ENCODE peak calls at places on chromosomes 13 and 19, in four cellular contexts. One of them, this sample, is unnamed.

GRCh38 chr19:58085348-58085875 is 12.6 kb downstream of the ZSCAN18 start:
- DNase-seq in GM12878: no peak
- DNase-seq in K562: no peak
- DNase-seq in endothelial cell of umbilical vein: no peak
- DNase-seq in this sample: no peak

GRCh38 chr19:51203941-51204720 is 20.7 kb upstream of the CD33 start:
- DNase-seq in K562: no peak
- DNase-seq in endothelial cell of umbilical vein: peak
- DNase-seq in GM12878: no peak
- DNase-seq in this sample: no peak

GRCh38 chr19:39327990-39328705 is 7.5 kb upstream of the LRFN1 start:
- DNase-seq in endothelial cell of umbilical vein: peak
- DNase-seq in K562: peak
- DNase-seq in GM12878: no peak
- DNase-seq in this sample: peak

GRCh38 chr19:1848399-1849131 is at the start of gene REXO1:
- DNase-seq in endothelial cell of umbilical vein: peak
- DNase-seq in K562: peak
- DNase-seq in GM12878: peak
- DNase-seq in this sample: peak

GRCh38 chr13:112341976-112342735 is 34.0 kb upstream of the SPACA7 start:
- DNase-seq in endothelial cell of umbilical vein: no peak
- DNase-seq in K562: no peak
- DNase-seq in GM12878: no peak
- DNase-seq in this sample: no peak

GRCh38 chr19:4717191-4717965 is 6.3 kb downstream of the DPP9 start:
- DNase-seq in GM12878: no peak
- DNase-seq in endothelial cell of umbilical vein: peak
- DNase-seq in K562: no peak
- DNase-seq in this sample: peak

GRCh38 chr19:38003427-38004099 is 96.6 kb downstream of the SIPA1L3 start:
- DNase-seq in GM12878: peak
- DNase-seq in endothelial cell of umbilical vein: peak
- DNase-seq in K562: no peak
- DNase-seq in this sample: peak

GRCh38 chr19:11339254-11340098 is at the start of gene RAB3D:
- DNase-seq in GM12878: peak
- DNase-seq in K562: peak
- DNase-seq in endothelial cell of umbilical vein: peak
- DNase-seq in this sample: peak

GRCh38 chr13:49976314-49977258 is 20.3 kb upstream of the TRIM13 start:
- DNase-seq in GM12878: peak
- DNase-seq in endothelial cell of umbilical vein: peak
- DNase-seq in K562: peak
- DNase-seq in this sample: peak

GRCh38 chr13:37715606-37716015 is 117.0 kb upstream of the POSTN start:
- DNase-seq in K562: no peak
- DNase-seq in GM12878: no peak
- DNase-seq in endothelial cell of umbilical vein: peak
- DNase-seq in this sample: peak

GRCh38 chr13:32384702-32385101 is 43.2 kb downstream of the N4BP2L1 start:
- DNase-seq in endothelial cell of umbilical vein: no peak
- DNase-seq in GM12878: no peak
- DNase-seq in K562: no peak
- DNase-seq in this sample: no peak

GRCh38 chr19:47541507-47541906 is 26.6 kb upstream of the NAPA start:
- DNase-seq in endothelial cell of umbilical vein: no peak
- DNase-seq in GM12878: peak
- DNase-seq in K562: no peak
- DNase-seq in this sample: no peak

DNA sequence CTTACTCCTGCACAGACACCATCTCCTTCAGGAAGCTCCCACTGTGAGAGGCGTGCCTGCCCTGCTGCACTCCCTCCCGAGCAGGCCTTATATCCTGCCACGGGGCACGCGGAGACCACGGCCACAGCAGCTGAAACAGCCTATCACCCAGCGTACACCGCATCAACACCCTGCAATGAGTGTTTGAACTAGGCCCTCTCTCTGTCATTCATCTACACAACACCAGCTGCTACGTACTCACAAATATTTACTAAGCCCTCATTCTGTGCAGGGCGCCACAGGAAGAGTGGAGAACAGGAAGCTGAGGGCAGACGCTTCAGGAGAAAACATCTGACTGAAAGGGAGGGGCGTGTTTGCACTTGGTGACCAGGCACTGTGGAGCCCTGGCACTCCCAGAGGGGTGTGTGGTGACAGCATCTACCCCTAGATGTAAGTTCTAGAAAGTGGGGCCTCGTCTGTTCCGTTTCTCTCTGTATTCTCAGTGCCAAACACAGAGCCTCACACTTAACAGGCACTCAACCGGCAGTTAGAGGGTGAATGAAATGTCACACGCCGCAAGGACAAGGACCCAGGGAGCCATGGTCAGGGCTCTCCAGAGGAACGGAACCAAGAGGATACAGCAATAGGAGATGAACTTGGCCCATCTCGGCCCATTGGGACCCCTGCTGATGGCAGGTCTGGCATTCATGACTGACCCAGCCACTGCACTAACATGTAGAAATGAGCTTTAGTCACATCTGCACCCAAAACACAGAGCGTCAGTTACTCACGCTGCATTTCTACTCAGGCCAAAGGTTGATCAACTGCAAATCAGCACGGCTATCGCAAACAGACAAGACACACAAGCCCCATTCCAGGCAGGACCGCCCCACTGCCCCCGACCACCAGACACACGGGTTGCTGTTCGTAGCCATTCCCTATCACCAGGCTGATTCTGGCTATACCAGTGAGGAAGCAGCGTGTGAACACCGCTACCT is 15.7 kb downstream of the RANBP3 start:
- DNase-seq in K562: no peak
- DNase-seq in endothelial cell of umbilical vein: peak
- DNase-seq in GM12878: no peak
- DNase-seq in this sample: peak
- H2AFZ ChIP-seq in K562: no peak
- H2AFZ ChIP-seq in endothelial cell of umbilical vein: no peak
- H2AFZ ChIP-seq in GM12878: no peak
- H2AFZ ChIP-seq in this sample: peak

GRCh38 chr13:98252931-98253470 is 75.9 kb upstream of the RNF113B start:
- DNase-seq in GM12878: no peak
- DNase-seq in endothelial cell of umbilical vein: peak
- DNase-seq in K562: no peak
- DNase-seq in this sample: peak

GRCh38 chr13:98251708-98252107 is 74.6 kb upstream of the RNF113B start:
- DNase-seq in K562: no peak
- DNase-seq in endothelial cell of umbilical vein: no peak
- DNase-seq in GM12878: no peak
- DNase-seq in this sample: no peak

GRCh38 chr13:98254541-98254940 is 77.5 kb upstream of the RNF113B start:
- DNase-seq in endothelial cell of umbilical vein: no peak
- DNase-seq in GM12878: no peak
- DNase-seq in K562: no peak
- DNase-seq in this sample: peak

GRCh38 chr13:98258226-98258625 is 81.2 kb upstream of the RNF113B start:
- DNase-seq in K562: no peak
- DNase-seq in endothelial cell of umbilical vein: no peak
- DNase-seq in GM12878: no peak
- DNase-seq in this sample: no peak

DNA sequence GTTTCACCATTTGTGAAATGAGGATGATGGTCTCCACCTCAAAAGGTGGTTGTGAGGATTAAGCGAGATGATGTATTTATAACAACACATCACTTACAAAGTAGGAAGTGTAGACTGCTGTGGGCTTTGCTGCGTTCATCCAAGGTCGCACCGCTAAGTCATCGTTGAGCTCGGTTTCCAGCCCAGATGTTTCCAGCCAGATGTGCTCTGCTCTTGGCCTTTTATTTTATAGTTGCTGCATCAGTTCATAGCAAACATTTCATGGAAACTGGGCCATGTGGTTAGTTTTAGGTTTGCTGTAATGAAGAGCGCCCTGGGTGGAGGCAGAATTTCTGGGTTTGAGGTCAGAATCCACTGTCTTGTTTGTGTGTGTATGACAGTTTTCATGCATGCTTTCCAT is 76.5 kb upstream of the RNF113B start:
- DNase-seq in K562: no peak
- DNase-seq in GM12878: no peak
- DNase-seq in endothelial cell of umbilical vein: no peak
- DNase-seq in this sample: no peak
- TF ChIP-seq FOS in K562: no peak
- TF ChIP-seq FOS in GM12878: no peak
- TF ChIP-seq FOS in endothelial cell of umbilical vein: no peak
- TF ChIP-seq FOS in this sample: no peak

GRCh38 chr13:34847751-34848150 is 94.3 kb upstream of the NBEA start:
- DNase-seq in K562: no peak
- DNase-seq in GM12878: no peak
- DNase-seq in endothelial cell of umbilical vein: no peak
- DNase-seq in this sample: no peak
- H2AFZ ChIP-seq in K562: no peak
- H2AFZ ChIP-seq in GM12878: no peak
- H2AFZ ChIP-seq in endothelial cell of umbilical vein: no peak
- H2AFZ ChIP-seq in this sample: no peak

GRCh38 chr13:75908137-75908536 is 272.0 kb downstream of the LMO7 start:
- DNase-seq in endothelial cell of umbilical vein: no peak
- DNase-seq in GM12878: no peak
- DNase-seq in K562: no peak
- DNase-seq in this sample: no peak
- TF ChIP-seq FOS in endothelial cell of umbilical vein: no peak
- TF ChIP-seq FOS in GM12878: no peak
- TF ChIP-seq FOS in K562: no peak
- TF ChIP-seq FOS in this sample: no peak

DNA sequence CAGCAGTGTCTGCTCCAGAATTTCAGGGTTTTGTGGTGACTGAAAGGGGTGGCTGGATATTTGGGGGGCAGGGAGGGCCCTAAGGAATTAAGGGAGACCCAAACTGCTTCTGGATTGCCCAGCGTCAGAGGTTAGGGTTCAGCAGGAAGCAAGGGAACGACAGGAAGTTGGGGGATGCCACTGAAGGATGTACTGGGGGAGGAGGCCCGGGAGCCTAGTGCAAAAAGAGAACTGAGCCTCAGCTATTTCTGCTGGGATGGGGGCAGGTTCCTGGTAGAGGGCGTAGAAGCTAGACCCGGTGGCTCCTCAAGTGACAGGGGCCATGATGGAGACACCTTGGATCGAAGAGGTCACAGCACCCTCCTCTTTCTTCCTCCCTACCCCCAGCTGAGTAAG is 1.1 kb downstream of the CYP2S1 start:
- DNase-seq in GM12878: no peak
- DNase-seq in K562: no peak
- DNase-seq in endothelial cell of umbilical vein: no peak
- DNase-seq in this sample: no peak
- H2AFZ ChIP-seq in GM12878: no peak
- H2AFZ ChIP-seq in K562: no peak
- H2AFZ ChIP-seq in endothelial cell of umbilical vein: no peak
- H2AFZ ChIP-seq in this sample: peak

GRCh38 chr13:42703740-42704139 is 77.6 kb upstream of the FAM216B start:
- DNase-seq in endothelial cell of umbilical vein: no peak
- DNase-seq in K562: no peak
- DNase-seq in GM12878: no peak
- DNase-seq in this sample: no peak

GRCh38 chr13:42707003-42707402 is 74.4 kb upstream of the FAM216B start:
- DNase-seq in endothelial cell of umbilical vein: no peak
- DNase-seq in GM12878: no peak
- DNase-seq in K562: no peak
- DNase-seq in this sample: peak

GRCh38 chr13:42699922-42700321 is 81.5 kb upstream of the FAM216B start:
- DNase-seq in K562: no peak
- DNase-seq in endothelial cell of umbilical vein: no peak
- DNase-seq in GM12878: no peak
- DNase-seq in this sample: no peak

GRCh38 chr13:42706286-42706685 is 75.1 kb upstream of the FAM216B start:
- DNase-seq in K562: no peak
- DNase-seq in GM12878: no peak
- DNase-seq in endothelial cell of umbilical vein: no peak
- DNase-seq in this sample: no peak

DNA sequence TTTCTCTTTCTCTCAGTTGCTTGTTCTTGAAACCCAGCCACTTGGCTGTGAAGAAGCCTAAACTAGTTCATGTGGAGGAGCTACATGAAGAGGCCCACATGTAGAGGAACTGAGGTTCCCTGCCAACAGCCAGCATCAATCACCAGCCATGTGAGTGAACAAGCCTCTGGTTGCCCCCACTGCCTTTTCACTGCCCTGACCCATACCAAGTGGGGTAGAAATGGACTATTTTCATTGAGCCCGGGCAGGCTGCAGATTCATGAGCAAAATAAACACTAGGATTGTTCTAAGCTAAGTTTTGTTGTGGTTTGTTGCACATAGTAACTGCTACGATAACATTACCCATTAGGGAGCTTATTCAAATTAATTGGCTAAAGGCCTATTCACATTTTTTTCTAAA is 78.7 kb upstream of the FAM216B start:
- DNase-seq in endothelial cell of umbilical vein: no peak
- DNase-seq in GM12878: no peak
- DNase-seq in K562: no peak
- DNase-seq in this sample: no peak
- TF ChIP-seq FOS in endothelial cell of umbilical vein: no peak
- TF ChIP-seq FOS in GM12878: no peak
- TF ChIP-seq FOS in K562: no peak
- TF ChIP-seq FOS in this sample: no peak

GRCh38 chr19:30854207-30854606 is 482.0 kb downstream of the ZNF536 start:
- DNase-seq in K562: no peak
- DNase-seq in GM12878: no peak
- DNase-seq in endothelial cell of umbilical vein: no peak
- DNase-seq in this sample: no peak
- H2AFZ ChIP-seq in K562: no peak
- H2AFZ ChIP-seq in GM12878: no peak
- H2AFZ ChIP-seq in endothelial cell of umbilical vein: no peak
- H2AFZ ChIP-seq in this sample: no peak

DNA sequence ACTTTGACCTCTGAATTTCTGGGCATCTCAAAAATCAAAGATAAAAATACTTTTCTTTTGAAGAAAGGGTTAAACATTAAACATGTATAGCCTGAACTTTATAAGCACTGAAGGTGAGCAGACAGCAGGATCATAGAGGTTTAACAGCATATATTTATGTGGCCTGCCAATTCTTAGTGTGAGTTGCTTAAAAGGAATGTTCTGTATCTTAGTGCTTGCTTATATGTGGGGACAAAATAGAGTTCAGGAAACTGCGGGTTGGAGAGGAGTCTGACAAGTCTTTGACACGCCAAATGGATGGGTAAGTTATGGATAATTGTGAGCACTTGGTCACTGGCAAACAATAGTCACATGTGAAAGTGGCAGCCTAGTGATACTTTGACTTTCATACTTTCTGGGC is 1419.4 kb upstream of the SPRY2 start:
- DNase-seq in endothelial cell of umbilical vein: no peak
- DNase-seq in GM12878: no peak
- DNase-seq in K562: no peak
- DNase-seq in this sample: no peak
- TF ChIP-seq FOS in endothelial cell of umbilical vein: no peak
- TF ChIP-seq FOS in GM12878: no peak
- TF ChIP-seq FOS in K562: no peak
- TF ChIP-seq FOS in this sample: no peak

This sample was measured in IMR-90.